ENCODE peak calls at places on chromosomes 11 and 22, in four cellular contexts. I is CD8-positive, alpha-beta memory T cell; N is T-helper 2 cell; B is HCEC 1CT. X is an unnamed sample.

GRCh38 chr11:30002157-30002556 is 14.7 kb downstream of the KCNA4 start:
- DNase-seq in B (no peak), I (no peak), N (no peak), X (no peak)

GRCh38 chr11:43919852-43920597 is 22.4 kb upstream of the C11orf96 start:
- DNase-seq in N (no peak), B (peak; percentile 41), I (no peak), X (no peak)

GRCh38 chr11:69887841-69888670 is 68.8 kb upstream of the FGF3 start:
- DNase-seq in I (no peak), B (no peak), N (no peak), X (no peak)

GRCh38 chr11:17846852-17847453 is 112.4 kb downstream of the KCNC1 start:
- DNase-seq in I (no peak), B (peak; percentile 60), N (no peak), X (no peak)

GRCh38 chr11:12841946-12842630 is 167.0 kb upstream of the RASSF10 start:
- DNase-seq in I (no peak), B (peak; percentile 69), N (no peak), X (peak; percentile 86)

GRCh38 chr22:26586556-26587325 is 3.2 kb downstream of the TPST2 start:
- DNase-seq in B (no peak), I (no peak), N (no peak), X (no peak)

GRCh38 chr11:104422320-104422944 is 258.5 kb upstream of the PDGFD start:
- DNase-seq in N (peak; percentile 8), I (no peak), B (no peak), X (no peak)

GRCh38 chr11:1194977-1195689 is 27.7 kb upstream of the MUC5B start:
- DNase-seq in I (no peak), B (no peak), N (no peak), X (no peak)

GRCh38 chr11:29641201-29641600 is 375.6 kb downstream of the KCNA4 start:
- DNase-seq in B (no peak), I (no peak), N (no peak), X (no peak)

GRCh38 chr11:34869425-34869824 is 46.8 kb downstream of the APIP start:
- DNase-seq in I (no peak), N (no peak), B (no peak), X (no peak)

GRCh38 chr11:120532511-120533196 is 21.1 kb downstream of the GRIK4 start:
- DNase-seq in N (no peak), B (peak; percentile 16), I (no peak), X (peak; percentile 13)

GRCh38 chr11:64356498-64357411 is 2.2 kb upstream of the RPS6KA4 start:
- DNase-seq in I (no peak), N (no peak), B (peak; percentile 31), X (peak; percentile 53)

GRCh38 chr22:50200333-50201190 is at the start of gene SELENOO:
- DNase-seq in N (peak; percentile 83), I (peak; percentile 88), B (peak; percentile 83), X (peak; percentile 77)

GRCh38 chr11:72179804-72180396 is 12.0 kb upstream of the FOLR1 start:
- DNase-seq in B (peak; percentile 13), N (no peak), I (no peak), X (no peak)

GRCh38 chr22:33579448-33580093 is 340.7 kb downstream of the LARGE1 start:
- DNase-seq in N (no peak), B (no peak), I (no peak), X (peak; percentile 29)

GRCh38 chr11:42526366-42526765 is 785.4 kb upstream of the API5 start:
- DNase-seq in B (no peak), I (no peak), N (no peak), X (no peak)

GRCh38 chr11:36195496-36196346 is 93.5 kb downstream of the COMMD9 start:
- DNase-seq in N (no peak), I (no peak), B (no peak), X (no peak)